ENCODE peak calls at places on chromosomes 4 and X, in six cellular contexts. Z is CD8-positive, alpha-beta memory T cell; W is upper lobe of right lung; J is HepG2; E is HCT116; C is right cardiac atrium. X is an unnamed sample.

GRCh38 chr4:8696369-8697127 is 104.0 kb downstream of the CPZ start:
- DNase-seq in Z (no peak), W (peak; percentile 50), J (no peak), E (no peak), C (no peak), X (no peak)

GRCh38 chr4:1515763-1516162 is 109.5 kb upstream of the NKX1-1 start:
- DNase-seq in Z (no peak), W (peak; percentile 34), J (no peak), E (no peak), C (no peak), X (no peak)

GRCh38 chr4:174318829-174319764 is 35.4 kb downstream of the CEP44 start:
- DNase-seq in Z (no peak), W (no peak), J (peak; percentile 31), E (peak; percentile 22), C (no peak), X (no peak)

GRCh38 chrX:150547511-150548115 is 20.8 kb upstream of the MTM1 start:
- DNase-seq in Z (peak; percentile 4), W (peak; percentile 88), J (no peak), E (no peak), C (peak; percentile 92), X (no peak)

GRCh38 chr4:107318078-107318477 is 282.0 kb upstream of the DKK2 start:
- DNase-seq in Z (no peak), W (no peak), J (no peak), E (no peak), C (no peak), X (no peak)

GRCh38 chr4:10622728-10623127 is 61.8 kb downstream of the CLNK start:
- DNase-seq in Z (no peak), W (no peak), J (no peak), E (peak; percentile 7), C (no peak), X (no peak)

GRCh38 chr4:54229631-54230478 is 762 bp downstream of the PDGFRA start:
- DNase-seq in Z (no peak), W (no peak), J (no peak), E (no peak), C (peak; percentile 72), X (no peak)

GRCh38 chr4:138405934-138406567 is 163.9 kb upstream of the SLC7A11 start:
- DNase-seq in Z (no peak), W (no peak), J (no peak), E (no peak), C (no peak), X (no peak)

GRCh38 chrX:53086464-53086863 is 4.3 kb downstream of the TSPYL2 start:
- DNase-seq in Z (no peak), W (peak; percentile 85), J (no peak), E (no peak), C (peak; percentile 89), X (no peak)

GRCh38 chr4:88320780-88321373 is 36.5 kb upstream of the PPM1K start:
- DNase-seq in Z (no peak), W (peak; percentile 63), J (no peak), E (no peak), C (peak; percentile 43), X (peak; percentile 13)

GRCh38 chrX:11597479-11597878 is 68.2 kb downstream of the ARHGAP6 start:
- DNase-seq in Z (no peak), W (no peak), J (no peak), E (no peak), C (no peak), X (no peak)

DNA sequence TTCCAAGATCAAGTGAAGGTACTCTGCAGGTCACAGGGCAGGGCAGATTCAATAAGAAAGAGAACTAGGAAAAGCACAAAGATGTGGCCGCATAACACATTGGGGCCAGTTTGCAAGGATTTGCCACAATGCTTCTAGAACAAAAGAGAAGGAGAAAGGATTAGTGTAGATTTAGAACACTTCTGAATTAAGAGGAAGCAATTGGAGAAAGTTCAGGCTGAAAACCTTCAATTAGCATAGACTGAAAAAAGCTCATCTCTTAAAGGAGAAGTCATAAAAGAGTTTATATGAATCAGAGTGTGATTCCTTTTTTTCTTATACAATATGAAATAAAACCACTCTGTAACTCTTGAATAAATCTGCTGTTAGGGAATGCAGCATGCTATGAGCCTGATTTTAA is 215.6 kb upstream of the FAT1 start:
- DNase-seq in Z (no peak), W (no peak), J (no peak), E (no peak), C (no peak), X (no peak)
- H3K4me1 ChIP-seq in Z (no peaks in the 10 kb centered on the region), W (no peaks in the 10 kb centered on the region), J (peaks cover 81% of the 10 kb centered on the region), E (peaks cover 35% of the 10 kb centered on the region), C (no peaks in the 10 kb centered on the region), X (no peaks in the 10 kb centered on the region)

GRCh38 chr4:20723019-20723418 is 22.8 kb downstream of the PACRGL start:
- DNase-seq in Z (no peak), W (no peak), J (no peak), E (no peak), C (no peak), X (no peak)
- H3K4me3 ChIP-seq in Z (no peak overlapping the region), W (no peak overlapping the region), J (no peak overlapping the region), E (no peak overlapping the region), C (no peak overlapping the region), X (no peak overlapping the region)

GRCh38 chr4:38313175-38313574 is 350.8 kb upstream of the KLF3 start:
- DNase-seq in Z (no peak), W (no peak), J (no peak), E (no peak), C (no peak), X (no peak)
- H3K27ac ChIP-seq in Z (no peak overlapping the region), W (no peak overlapping the region), J (no peak overlapping the region), E (no peak overlapping the region), C (no peak overlapping the region), X (no peak overlapping the region)

DNA sequence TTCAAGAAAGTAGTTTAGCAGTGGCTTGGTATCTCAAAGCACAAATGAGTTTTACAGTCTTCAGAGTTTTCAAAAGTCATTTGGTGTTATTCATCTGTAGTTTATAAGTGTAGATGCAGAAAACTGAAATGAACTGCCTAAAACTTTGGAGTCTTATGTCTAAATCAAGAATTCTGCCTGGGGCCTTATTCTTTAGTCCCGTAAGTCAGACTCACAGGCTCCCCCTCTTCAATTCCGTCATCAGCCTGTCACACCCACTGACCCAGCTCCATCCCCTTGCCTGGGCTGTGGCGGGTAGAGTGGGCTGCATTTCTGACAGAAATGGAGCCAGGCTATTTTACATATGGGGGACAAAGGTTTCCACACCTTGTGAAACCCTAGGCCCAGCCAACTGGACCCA is 44.3 kb downstream of the TSPAN5 start:
- DNase-seq in Z (no peak), W (no peak), J (no peak), E (no peak), C (no peak), X (no peak)
- H3K4me1 ChIP-seq in Z (no peaks in the 10 kb centered on the region), W (no peaks in the 10 kb centered on the region), J (no peaks in the 10 kb centered on the region), E (peaks cover 7% of the 10 kb centered on the region), C (no peaks in the 10 kb centered on the region), X (peaks cover 11% of the 10 kb centered on the region)

DNA sequence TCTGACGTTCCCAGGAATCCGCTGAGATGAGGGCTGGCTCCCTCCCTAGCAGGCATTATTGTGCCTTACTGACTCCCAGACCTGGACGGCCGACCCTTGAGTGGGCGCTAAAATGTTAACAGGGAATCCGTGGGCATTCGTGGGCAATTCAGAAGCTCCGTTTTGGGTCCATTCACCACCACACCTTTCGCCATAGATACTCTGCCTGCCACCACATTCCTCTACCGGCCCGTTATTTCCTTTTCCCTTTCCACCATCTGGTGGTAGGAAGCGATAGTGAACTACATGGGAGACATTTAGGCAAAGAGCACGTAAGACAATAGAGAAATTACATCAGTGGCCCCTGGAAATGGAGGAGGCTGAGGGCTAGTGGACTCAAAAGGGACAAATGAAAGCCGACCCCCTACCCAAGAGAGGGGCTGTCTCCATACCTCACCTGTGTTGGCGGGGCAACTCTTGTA is 1.0 kb upstream of the SH3KBP1 start:
- DNase-seq in Z (peak; percentile 16), W (no peak), J (peak; percentile 78), E (peak; percentile 53), C (no peak), X (no peak)
- H3K4me3 ChIP-seq in Z (peak overlapping the region; percentile 45), W (peak overlapping the region; percentile 53), J (peak overlapping the region; percentile 75), E (peak overlapping the region; percentile 54), C (peak overlapping the region; percentile 86), X (peak overlapping the region; percentile 37)

GRCh38 chrX:108704839-108705238 is 31.5 kb downstream of the IRS4 start:
- DNase-seq in Z (no peak), W (no peak), J (no peak), E (no peak), C (no peak), X (no peak)
- H3K27ac ChIP-seq in Z (no peak overlapping the region), W (no peak overlapping the region), J (no peak overlapping the region), E (no peak overlapping the region), C (no peak overlapping the region), X (no peak overlapping the region)

GRCh38 chrX:10555846-10556245 is 64.5 kb downstream of the MID1 start:
- DNase-seq in Z (no peak), W (no peak), J (no peak), E (no peak), C (no peak), X (no peak)

GRCh38 chrX:10557166-10557565 is 63.2 kb downstream of the MID1 start:
- DNase-seq in Z (no peak), W (no peak), J (no peak), E (no peak), C (no peak), X (no peak)

GRCh38 chrX:10554612-10555270 is 65.6 kb downstream of the MID1 start:
- DNase-seq in Z (no peak), W (no peak), J (peak; percentile 4), E (no peak), C (no peak), X (no peak)

DNA sequence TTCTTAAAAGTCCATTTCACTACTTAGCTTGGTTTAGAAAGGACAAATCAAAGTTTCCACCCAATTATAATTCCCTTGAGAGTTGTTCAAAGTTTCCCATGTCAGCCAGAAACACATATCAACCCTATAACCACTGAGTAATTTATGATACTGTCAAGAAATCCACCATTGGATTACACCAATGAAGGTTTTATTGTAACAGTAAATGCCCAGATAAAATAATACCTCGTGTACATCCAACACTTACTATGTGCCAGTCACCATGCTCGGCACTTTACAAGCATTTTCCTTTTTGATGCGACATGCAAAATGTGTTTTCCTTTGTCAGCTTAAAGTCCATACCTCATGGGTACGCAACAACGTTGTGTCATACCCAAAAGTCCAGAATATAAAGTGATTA is 64.0 kb downstream of the MID1 start:
- DNase-seq in Z (no peak), W (no peak), J (no peak), E (no peak), C (no peak), X (no peak)
- H3K4me1 ChIP-seq in Z (no peaks in the 10 kb centered on the region), W (no peaks in the 10 kb centered on the region), J (no peaks in the 10 kb centered on the region), E (no peaks in the 10 kb centered on the region), C (peaks cover 2% of the 10 kb centered on the region), X (no peaks in the 10 kb centered on the region)

GRCh38 chr4:5118091-5118786 is 67.0 kb downstream of the STK32B start:
- DNase-seq in Z (no peak), W (no peak), J (no peak), E (no peak), C (no peak), X (no peak)
- H3K4me3 ChIP-seq in Z (no peak overlapping the region), W (no peak overlapping the region), J (no peak overlapping the region), E (no peak overlapping the region), C (no peak overlapping the region), X (no peak overlapping the region)

GRCh38 chrX:19729761-19730160 is 157.6 kb downstream of the SH3KBP1 start:
- DNase-seq in Z (no peak), W (no peak), J (no peak), E (no peak), C (no peak), X (no peak)
- H3K27ac ChIP-seq in Z (no peak overlapping the region), W (no peak overlapping the region), J (no peak overlapping the region), E (no peak overlapping the region), C (no peak overlapping the region), X (no peak overlapping the region)

GRCh38 chrX:132101206-132101605 is 26.6 kb downstream of the FRMD7 start:
- DNase-seq in Z (no peak), W (no peak), J (no peak), E (no peak), C (no peak), X (no peak)
- H3K4me1 ChIP-seq in Z (no peaks in the 10 kb centered on the region), W (no peaks in the 10 kb centered on the region), J (peaks cover 21% of the 10 kb centered on the region), E (no peaks in the 10 kb centered on the region), C (no peaks in the 10 kb centered on the region), X (no peaks in the 10 kb centered on the region)